ENCODE peak calls at places on chromosomes 7 and 10, in four cellular contexts. J is H1, Z is GM12878, Y is K562. X is an unnamed sample.
A peak's percentile ranks its signal among the peaks of the same experiment; 100 is the strongest.

GRCh38 chr7:25940086-25940906 is 211.7 kb upstream of the NFE2L3 start:
- DNase-seq in J (no peak), Z (no peak), Y (no peak), X (no peak)

GRCh38 chr10:114458955-114459354 is 54.7 kb upstream of the AFAP1L2 start:
- DNase-seq in J (peak; percentile 39), Z (no peak), Y (peak; percentile 12), X (peak; percentile 33)

GRCh38 chr10:93028881-93029280 is 31.7 kb upstream of the CYP26C1 start:
- DNase-seq in J (no peak), Z (no peak), Y (no peak), X (peak; percentile 16)

GRCh38 chr7:132368246-132368900 is 207.9 kb downstream of the PLXNA4 start:
- DNase-seq in J (no peak), Z (no peak), Y (no peak), X (no peak)

GRCh38 chr7:102152672-102153585 is 133.7 kb upstream of the SH2B2 start:
- DNase-seq in J (peak; percentile 75), Z (no peak), Y (no peak), X (peak; percentile 49)

GRCh38 chr10:1381339-1381738 is 325.2 kb downstream of the WDR37 start:
- DNase-seq in J (no peak), Z (no peak), Y (no peak), X (no peak)

GRCh38 chr7:129923709-129924108 is 29.1 kb downstream of the UBE2H start:
- DNase-seq in J (no peak), Z (peak; percentile 39), Y (no peak), X (no peak)

GRCh38 chr10:3782456-3783312 is 2.3 kb downstream of the KLF6 start:
- DNase-seq in J (no peak), Z (no peak), Y (peak; percentile 33), X (no peak)

GRCh38 chr7:22726849-22727792 is at the start of gene IL6:
- DNase-seq in J (no peak), Z (no peak), Y (peak; percentile 84), X (no peak)

GRCh38 chr7:107355616-107356015 is 114.2 kb upstream of the GPR22 start:
- DNase-seq in J (no peak), Z (no peak), Y (no peak), X (no peak)

GRCh38 chr7:70726294-70726693 is 405.6 kb upstream of the GALNT17 start:
- DNase-seq in J (no peak), Z (no peak), Y (no peak), X (no peak)

GRCh38 chr7:95675016-95675415 is 78.7 kb upstream of the PDK4 start:
- DNase-seq in J (no peak), Z (no peak), Y (no peak), X (no peak)

GRCh38 chr7:44978511-44979366 is at the start of gene MYO1G:
- DNase-seq in J (no peak), Z (peak; percentile 88), Y (no peak), X (no peak)

GRCh38 chr7:91182819-91183405 is 81.3 kb upstream of the FZD1 start:
- DNase-seq in J (no peak), Z (no peak), Y (no peak), X (no peak)

GRCh38 chr7:113730309-113730955 is 188.4 kb downstream of the PPP1R3A start:
- DNase-seq in J (no peak), Z (no peak), Y (no peak), X (no peak)

GRCh38 chr7:18978108-18978495 is 139.3 kb downstream of the TWIST1 start:
- DNase-seq in J (no peak), Z (no peak), Y (no peak), X (peak; percentile 43)

GRCh38 chr10:18350340-18350739 is 210.1 kb downstream of the CACNB2 start:
- DNase-seq in J (no peak), Z (no peak), Y (no peak), X (no peak)

GRCh38 chr7:107173691-107174406 is 5.0 kb downstream of the HBP1 start:
- DNase-seq in J (no peak), Z (no peak), Y (no peak), X (no peak)

GRCh38 chr7:44261239-44261638 is 60.5 kb downstream of the YKT6 start:
- DNase-seq in J (no peak), Z (no peak), Y (no peak), X (no peak)

GRCh38 chr7:2114052-2114451 is 118.7 kb downstream of the MAD1L1 start:
- DNase-seq in J (no peak), Z (no peak), Y (no peak), X (peak; percentile 27)
- TF ChIP-seq EGR1 in J (no peak), Z (no peak), Y (no peak), X (no peak)

GRCh38 chr7:28960071-28960840 is 2.1 kb upstream of the TRIL start:
- DNase-seq in J (no peak), Z (no peak), Y (no peak), X (no peak)
- H3K27ac ChIP-seq in J (no peak overlapping the region), Z (no peak overlapping the region), Y (no peak overlapping the region), X (no peak overlapping the region)

GRCh38 chr7:69652947-69653701 is 54.8 kb downstream of the AUTS2 start:
- DNase-seq in J (no peak), Z (no peak), Y (no peak), X (no peak)
- TF ChIP-seq SRF in J (no peak), Z (no peak), Y (no peak), X (no peak)

GRCh38 chr10:62652114-62652513 is 152.4 kb upstream of the ADO start:
- DNase-seq in J (no peak), Z (no peak), Y (no peak), X (no peak)

GRCh38 chr10:62650411-62650810 is 154.1 kb upstream of the ADO start:
- DNase-seq in J (no peak), Z (no peak), Y (no peak), X (no peak)

GRCh38 chr10:62653254-62653653 is 151.3 kb upstream of the ADO start:
- DNase-seq in J (no peak), Z (peak; percentile 97), Y (no peak), X (no peak)

GRCh38 chr10:62651341-62651740 is 153.2 kb upstream of the ADO start:
- DNase-seq in J (no peak), Z (no peak), Y (no peak), X (no peak)

GRCh38 chr10:62652564-62652963 is 152.0 kb upstream of the ADO start:
- DNase-seq in J (no peak), Z (no peak), Y (no peak), X (no peak)
- TF ChIP-seq EGR1 in J (no peak), Z (no peak), Y (no peak), X (no peak)

GRCh38 chr10:88986549-88987242 is 3.9 kb upstream of the FAS start:
- DNase-seq in J (no peak), Z (no peak), Y (peak; percentile 12), X (no peak)

GRCh38 chr10:88987243-88987726 is 3.3 kb upstream of the FAS start:
- DNase-seq in J (no peak), Z (no peak), Y (no peak), X (no peak)

GRCh38 chr10:88989824-88990527 is 622 bp upstream of the FAS start:
- DNase-seq in J (no peak), Z (no peak), Y (no peak), X (no peak)

GRCh38 chr10:88989423-88989822 is 1.2 kb upstream of the FAS start:
- DNase-seq in J (no peak), Z (no peak), Y (no peak), X (no peak)

DNA sequence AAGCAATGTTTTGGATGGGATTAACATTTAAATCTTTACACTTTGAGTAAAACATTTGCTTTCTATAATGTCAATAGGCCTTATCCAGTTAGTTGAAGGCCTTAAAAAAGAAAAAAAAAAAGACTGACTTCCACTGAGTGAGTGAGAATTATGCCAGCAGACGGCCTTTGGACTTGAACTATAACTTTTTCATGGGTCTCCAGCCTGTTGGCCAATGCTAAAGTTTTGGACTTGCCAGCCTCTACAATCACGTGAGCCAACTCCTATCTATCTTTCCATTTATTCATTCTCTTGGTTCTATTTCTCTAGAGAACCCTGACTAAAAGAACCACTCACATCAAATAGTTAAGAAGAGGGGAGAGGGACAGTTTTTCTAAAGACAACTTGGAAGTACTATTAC is 2.8 kb upstream of the FAS start:
- DNase-seq in J (no peak), Z (no peak), Y (no peak), X (no peak)
- H3K27ac ChIP-seq in J (no peak overlapping the region), Z (peak overlapping the region; percentile 7), Y (no peak overlapping the region), X (no peak overlapping the region)

GRCh38 chr7:133851416-133851815 is 275.7 kb upstream of the LRGUK start:
- DNase-seq in J (no peak), Z (no peak), Y (no peak), X (no peak)
- TF ChIP-seq SRF in J (no peak), Z (no peak), Y (no peak), X (no peak)